ENCODE peak calls at places on chromosomes 11 and 22, in ten cellular contexts. C is activated T-cell treated with anti-CD3 and anti-CD28 coated beads for 24 hours; E is Right ventricle myocardium superior; Y is glomerular endothelial cell; D is lung microvascular endothelial cell; W is posterior vena cava; Z is mucosa of gallbladder; J is Caki2; K is effector memory CD8-positive, alpha-beta T cell; P is NCI-H1105. G is an unnamed sample.

GRCh38 chr22:36701941-36702640 is 1.5 kb downstream of the CACNG2 start:
- DNase-seq in C (no peak), E (no peak), Y (no peak), D (no peak), W (no peak), Z (no peak), J (no peak), K (no peak), P (peak; percentile 5), G (no peak)

GRCh38 chr11:111272420-111272819 is 25.9 kb upstream of the POU2AF3 start:
- DNase-seq in C (no peak), E (no peak), Y (no peak), D (no peak), W (no peak), Z (no peak), J (no peak), K (no peak), P (no peak), G (no peak)

GRCh38 chr11:17263803-17264202 is 12.7 kb upstream of the NUCB2 start:
- DNase-seq in C (no peak), E (no peak), Y (no peak), D (no peak), W (no peak), Z (no peak), J (peak; percentile 38), K (no peak), P (no peak), G (no peak)

GRCh38 chr22:49599039-49599438 is 228.6 kb downstream of the BRD1 start:
- DNase-seq in C (no peak), E (peak; percentile 32), Y (no peak), D (no peak), W (no peak), Z (no peak), J (no peak), K (no peak), P (no peak), G (no peak)

GRCh38 chr22:40236131-40236665 is 58.5 kb downstream of the TNRC6B start:
- DNase-seq in C (no peak), E (no peak), Y (no peak), D (no peak), W (no peak), Z (no peak), J (peak; percentile 66), K (no peak), P (no peak), G (no peak)

GRCh38 chr11:14499178-14499559 is 442 bp downstream of the COPB1 start:
- DNase-seq in C (peak; percentile 24), E (no peak), Y (no peak), D (peak; percentile 43), W (no peak), Z (no peak), J (peak; percentile 25), K (peak; percentile 27), P (no peak), G (no peak)

GRCh38 chr11:67546852-67547251 is 23.6 kb upstream of the CABP2 start:
- DNase-seq in C (no peak), E (no peak), Y (no peak), D (no peak), W (no peak), Z (no peak), J (no peak), K (no peak), P (no peak), G (no peak)

GRCh38 chr11:117239295-117239694 is 6.8 kb downstream of the RNF214 start:
- DNase-seq in C (no peak), E (no peak), Y (peak; percentile 45), D (peak; percentile 95), W (no peak), Z (no peak), J (peak; percentile 66), K (no peak), P (no peak), G (no peak)

GRCh38 chr22:44573451-44573850 is 75.4 kb upstream of the RTL6 start:
- DNase-seq in C (no peak), E (no peak), Y (no peak), D (no peak), W (no peak), Z (no peak), J (no peak), K (no peak), P (no peak), G (no peak)